ENCODE peak calls at places on chromosomes 3 and 15, in nine cellular contexts. X is activated T-helper 1 cell treated with Interleukin-2 at 50 U/mL for 16 hours; Y is fibroblast of pulmonary artery; C is AG08395; K is activated CD4-positive, alpha-beta T cell treated with anti-CD3 and anti-CD28 coated beads, Interleukin-2, amount 50 U/mL, for 24 hours; I is COR-L47; G is SK-N-SH; Q is C1 segment of cervical spinal cord; A is nephron progenitor cell. D is an unnamed sample.

GRCh38 chr3:101725192-101725889 is 927 bp downstream of the CEP97 start:
- DNase-seq in X (peak; percentile 5), Y (peak; percentile 19), C (peak; percentile 4), K (no peak), I (peak; percentile 69), G (peak; percentile 52), Q (no peak), A (peak; percentile 37), D (no peak)

GRCh38 chr3:136659253-136659652 is 92.9 kb downstream of the STAG1 start:
- DNase-seq in X (no peak), Y (peak; percentile 74), C (peak; percentile 53), K (no peak), I (no peak), G (peak; percentile 19), Q (peak; percentile 6), A (peak; percentile 11), D (no peak)

GRCh38 chr15:88909956-88910831 is 3.0 kb downstream of the MFGE8 start:
- DNase-seq in X (no peak), Y (no peak), C (no peak), K (no peak), I (no peak), G (no peak), Q (no peak), A (peak; percentile 37), D (peak; percentile 65)

GRCh38 chr3:167575000-167575399 is 78.7 kb downstream of the WDR49 start:
- DNase-seq in X (no peak), Y (no peak), C (no peak), K (no peak), I (no peak), G (no peak), Q (peak; percentile 7), A (peak; percentile 4), D (no peak)

GRCh38 chr3:172029425-172030128 is 9.8 kb upstream of the FNDC3B start:
- DNase-seq in X (no peak), Y (no peak), C (no peak), K (no peak), I (no peak), G (no peak), Q (no peak), A (no peak), D (no peak)

GRCh38 chr3:57226156-57226555 is 1.4 kb upstream of the APPL1 start:
- DNase-seq in X (no peak), Y (no peak), C (no peak), K (no peak), I (no peak), G (no peak), Q (no peak), A (no peak), D (no peak)

GRCh38 chr3:57596495-57597239 is 477 bp downstream of the ARF4 start:
- DNase-seq in X (peak; percentile 48), Y (peak; percentile 93), C (peak; percentile 87), K (peak; percentile 12), I (no peak), G (peak; percentile 64), Q (peak; percentile 75), A (peak; percentile 72), D (peak; percentile 49)

GRCh38 chr3:149375164-149375823 is 2.2 kb downstream of the TM4SF1 start:
- DNase-seq in X (no peak), Y (peak; percentile 58), C (no peak), K (no peak), I (no peak), G (no peak), Q (no peak), A (no peak), D (no peak)

GRCh38 chr3:124680521-124680920 is 49.7 kb upstream of the UMPS start:
- DNase-seq in X (no peak), Y (no peak), C (no peak), K (no peak), I (no peak), G (no peak), Q (no peak), A (no peak), D (no peak)

GRCh38 chr15:77482570-77482969 is 61.9 kb downstream of the HMG20A start:
- DNase-seq in X (no peak), Y (peak; percentile 85), C (peak; percentile 57), K (no peak), I (peak; percentile 24), G (no peak), Q (no peak), A (no peak), D (no peak)

GRCh38 chr15:90268415-90268814 is 2.9 kb downstream of the NGRN start:
- DNase-seq in X (no peak), Y (no peak), C (no peak), K (no peak), I (no peak), G (no peak), Q (no peak), A (no peak), D (no peak)

GRCh38 chr3:104460477-104461406 is 906.0 kb upstream of the ALCAM start:
- DNase-seq in X (no peak), Y (peak; percentile 57), C (peak; percentile 52), K (no peak), I (peak; percentile 22), G (no peak), Q (no peak), A (no peak), D (no peak)

GRCh38 chr3:30628188-30628930 is 22.0 kb downstream of the TGFBR2 start:
- DNase-seq in X (no peak), Y (no peak), C (no peak), K (no peak), I (no peak), G (no peak), Q (no peak), A (no peak), D (no peak)

GRCh38 chr3:98890960-98891910 is 10.3 kb downstream of the DCBLD2 start:
- DNase-seq in X (no peak), Y (no peak), C (no peak), K (no peak), I (no peak), G (no peak), Q (no peak), A (no peak), D (no peak)

GRCh38 chr3:126315916-126316514 is 41.2 kb downstream of the KLF15 start:
- DNase-seq in X (no peak), Y (no peak), C (no peak), K (no peak), I (no peak), G (no peak), Q (no peak), A (no peak), D (peak; percentile 37)

GRCh38 chr3:71299160-71299559 is 284.4 kb downstream of the FOXP1 start:
- DNase-seq in X (no peak), Y (no peak), C (no peak), K (no peak), I (peak; percentile 4), G (no peak), Q (no peak), A (no peak), D (no peak)

GRCh38 chr3:30508319-30508718 is 98.1 kb upstream of the TGFBR2 start:
- DNase-seq in X (no peak), Y (no peak), C (no peak), K (no peak), I (no peak), G (no peak), Q (no peak), A (no peak), D (no peak)

GRCh38 chr3:100954199-100954935 is 38.9 kb downstream of the ABI3BP start:
- DNase-seq in X (no peak), Y (no peak), C (no peak), K (no peak), I (no peak), G (no peak), Q (no peak), A (no peak), D (no peak)

GRCh38 chr15:85879334-85880163 is 84.8 kb upstream of the KLHL25 start:
- DNase-seq in X (no peak), Y (no peak), C (peak; percentile 65), K (no peak), I (peak; percentile 5), G (no peak), Q (no peak), A (no peak), D (no peak)

GRCh38 chr3:20321391-20322047 is 135.5 kb upstream of the SGO1 start:
- DNase-seq in X (no peak), Y (no peak), C (no peak), K (no peak), I (no peak), G (no peak), Q (no peak), A (no peak), D (no peak)

GRCh38 chr15:85750319-85750806 is 44.4 kb downstream of the KLHL25 start:
- DNase-seq in X (no peak), Y (peak; percentile 70), C (peak; percentile 55), K (no peak), I (no peak), G (no peak), Q (peak; percentile 86), A (no peak), D (no peak)

GRCh38 chr3:41075958-41076357 is 123.3 kb upstream of the CTNNB1 start:
- DNase-seq in X (no peak), Y (peak; percentile 36), C (no peak), K (no peak), I (no peak), G (peak; percentile 37), Q (no peak), A (no peak), D (no peak)

GRCh38 chr3:77134801-77135200 is 94.9 kb downstream of the ROBO2 start:
- DNase-seq in X (no peak), Y (no peak), C (no peak), K (no peak), I (no peak), G (no peak), Q (no peak), A (no peak), D (no peak)

GRCh38 chr3:47273564-47273963 is 9.0 kb downstream of the KIF9 start:
- DNase-seq in X (no peak), Y (no peak), C (no peak), K (no peak), I (no peak), G (no peak), Q (no peak), A (no peak), D (no peak)

GRCh38 chr3:47000198-47000815 is 20.8 kb downstream of the NBEAL2 start:
- DNase-seq in X (no peak), Y (no peak), C (peak; percentile 62), K (no peak), I (no peak), G (peak; percentile 13), Q (no peak), A (no peak), D (no peak)

GRCh38 chr3:186493507-186493906 is 50.7 kb downstream of the CRYGS start:
- DNase-seq in X (no peak), Y (no peak), C (no peak), K (no peak), I (no peak), G (no peak), Q (no peak), A (no peak), D (no peak)

GRCh38 chr15:58865420-58865880 is 68.0 kb downstream of the SLTM start:
- DNase-seq in X (no peak), Y (peak; percentile 23), C (peak; percentile 10), K (no peak), I (no peak), G (no peak), Q (no peak), A (no peak), D (no peak)

GRCh38 chr15:32803631-32804030 is 85.8 kb downstream of the GREM1 start:
- DNase-seq in X (no peak), Y (no peak), C (no peak), K (no peak), I (no peak), G (no peak), Q (no peak), A (no peak), D (no peak)

GRCh38 chr3:133404925-133405324 is 5.1 kb downstream of the BFSP2 start:
- DNase-seq in X (no peak), Y (no peak), C (no peak), K (no peak), I (no peak), G (no peak), Q (no peak), A (no peak), D (no peak)

GRCh38 chr3:117587416-117587815 is 877.8 kb downstream of the TUSC7 start:
- DNase-seq in X (no peak), Y (no peak), C (no peak), K (no peak), I (no peak), G (no peak), Q (no peak), A (no peak), D (no peak)

GRCh38 chr15:79003301-79003700 is 58.5 kb upstream of the CTSH start:
- DNase-seq in X (no peak), Y (no peak), C (no peak), K (no peak), I (no peak), G (no peak), Q (no peak), A (no peak), D (no peak)

D was measured in ascending aorta.